ENCODE peak calls at places on chromosomes 13 and 19, in six cellular contexts. T is PC-3, D is GM23248, P is MM.1S, Z is HCT116, Q is Karpas-422. K is an unnamed sample. For H3K9me2, the result is how much of the 10 kb centered on the place peaks cover.

GRCh38 chr19:11204943-11205349 is 7.6 kb upstream of the KANK2 start:
- DNase-seq in Q (no peak), D (no peak), P (no peak), Z (no peak), T (peak), K (peak)

GRCh38 chr13:51475727-51476521 is 23.1 kb upstream of the INTS6 start:
- DNase-seq in D (peak), Z (no peak), T (peak), P (no peak), Q (no peak), K (no peak)

GRCh38 chr13:49859568-49859967 is 67.1 kb upstream of the KPNA3 start:
- DNase-seq in Z (peak), D (peak), P (no peak), T (peak), Q (no peak), K (no peak)

GRCh38 chr19:39052243-39052746 is 19.9 kb upstream of the FBXO27 start:
- DNase-seq in D (peak), T (peak), P (peak), Q (peak), Z (no peak), K (peak)

GRCh38 chr13:114115796-114116195 is 16.6 kb downstream of the RASA3 start:
- DNase-seq in Q (no peak), P (no peak), Z (no peak), D (no peak), T (no peak), K (no peak)

GRCh38 chr13:58855283-58855682 is 1223.7 kb downstream of the PCDH17 start:
- DNase-seq in P (no peak), T (peak), Q (no peak), Z (no peak), D (no peak), K (no peak)

GRCh38 chr19:39970424-39970673 is 616 bp upstream of the PSMC4 start:
- DNase-seq in P (no peak), Q (no peak), T (peak), Z (no peak), D (no peak), K (no peak)

GRCh38 chr19:43872547-43873336 is 45.6 kb downstream of the ZNF283 start:
- DNase-seq in T (peak), Q (no peak), D (no peak), P (no peak), Z (peak), K (no peak)

GRCh38 chr19:16897572-16898056 is 8.8 kb downstream of the F2RL3 start:
- DNase-seq in Z (no peak), Q (no peak), P (no peak), D (peak), T (no peak), K (no peak)

GRCh38 chr19:31408460-31409124 is 59.4 kb upstream of the TSHZ3 start:
- DNase-seq in T (peak), P (no peak), Q (no peak), Z (no peak), D (peak), K (no peak)
- H3K9me2 ChIP-seq in T (under half), P (under half), Q (under half), Z (under half), D (under half), K (under half)

DNA sequence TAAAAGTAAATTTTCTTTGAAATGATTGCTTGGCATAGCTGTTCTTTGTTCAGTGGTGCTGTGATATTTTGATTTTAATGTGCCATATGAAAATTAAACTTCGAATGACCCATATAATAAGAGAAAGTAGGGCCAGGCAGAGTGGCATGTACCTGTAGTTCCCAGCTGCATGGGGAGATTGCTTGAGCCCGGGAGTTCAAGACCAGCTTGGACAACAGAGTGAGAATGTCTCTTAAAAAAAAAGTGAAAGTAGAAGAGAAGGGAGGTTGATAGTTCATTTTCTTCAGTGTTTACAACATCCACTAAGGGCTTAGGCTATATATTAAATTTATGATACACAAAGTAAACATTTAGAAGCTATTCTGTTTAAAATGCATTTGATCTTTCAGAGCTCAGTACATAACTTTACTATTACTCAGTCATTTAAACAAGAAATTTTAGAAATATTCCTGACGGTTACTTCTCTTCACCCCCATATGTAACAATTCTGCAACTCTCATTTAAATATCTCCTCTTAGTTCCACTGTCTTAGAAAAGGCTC is 17.2 kb upstream of the RFC3 start:
- DNase-seq in Z (no peak), P (no peak), Q (peak), D (no peak), T (no peak), K (no peak)
- H2AFZ ChIP-seq in Z (peak), P (no peak), Q (no peak), D (peak), T (peak), K (peak)

DNA sequence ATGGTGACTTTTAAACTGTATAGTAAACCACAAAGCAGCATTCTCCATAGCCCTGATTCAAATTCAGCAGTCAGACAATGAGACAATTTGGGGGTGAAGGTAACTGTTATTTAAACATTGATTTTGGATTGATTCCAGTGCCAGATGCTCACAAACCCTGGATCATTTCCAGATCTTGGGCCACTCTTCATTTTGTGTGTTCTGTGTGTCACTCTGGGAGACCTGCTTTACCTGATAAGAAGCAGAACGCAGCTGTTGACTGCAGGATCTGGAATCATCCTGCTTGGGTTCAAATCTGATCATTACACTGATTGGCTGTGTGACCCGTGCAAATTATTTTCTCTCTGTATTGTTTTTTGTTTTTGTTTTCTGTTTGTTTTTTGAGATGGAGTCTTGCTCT is 4.0 kb upstream of the PCDH8 start:
- DNase-seq in P (no peak), Q (no peak), Z (no peak), D (no peak), T (no peak), K (peak)
- H3K9ac ChIP-seq in P (no peak), Q (no peak), Z (no peak), D (no peak), T (no peak), K (no peak)

GRCh38 chr13:35879111-35879510 is 252.1 kb downstream of the DCLK1 start:
- DNase-seq in Q (no peak), P (peak), Z (no peak), T (no peak), D (no peak), K (no peak)
- H3K9me2 ChIP-seq in Q (under half), P (under half), Z (under half), T (under half), D (under half), K (under half)

DNA sequence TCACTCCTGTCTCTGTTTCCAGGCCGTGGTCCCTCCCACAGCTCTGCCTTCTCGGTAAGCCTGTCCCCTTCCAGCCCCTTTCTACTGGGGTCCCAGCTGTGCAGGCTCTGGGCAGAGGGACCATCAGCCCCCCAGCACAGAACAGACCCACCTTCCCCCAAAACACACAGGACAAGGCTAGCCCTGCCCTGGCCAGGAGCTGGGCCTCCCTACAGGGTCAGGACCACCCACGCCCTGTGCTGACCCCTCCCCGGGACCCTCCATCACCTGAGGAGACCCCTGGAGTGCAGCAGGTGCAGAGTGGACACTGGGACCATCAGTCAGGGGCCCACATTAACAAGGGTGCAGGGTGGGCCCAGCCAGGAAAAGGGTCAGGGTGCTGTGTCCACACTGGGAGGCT is 13.9 kb downstream of the CEACAM3 start:
- DNase-seq in Z (no peak), D (no peak), T (no peak), P (no peak), Q (no peak), K (no peak)
- H2AFZ ChIP-seq in Z (no peak), D (no peak), T (no peak), P (no peak), Q (no peak), K (no peak)

GRCh38 chr19:1252818-1253513 is 4.6 kb downstream of the MIDN start:
- DNase-seq in Z (no peak), T (peak), D (peak), Q (peak), P (no peak), K (peak)

GRCh38 chr19:1252221-1252817 is 3.9 kb downstream of the MIDN start:
- DNase-seq in Q (peak), Z (no peak), T (peak), D (peak), P (no peak), K (peak)

GRCh38 chr19:1254081-1254527 is 5.7 kb downstream of the MIDN start:
- DNase-seq in T (no peak), P (no peak), Q (no peak), D (peak), Z (no peak), K (no peak)

GRCh38 chr19:1254530-1255185 is 6.3 kb downstream of the MIDN start:
- DNase-seq in D (peak), P (no peak), Q (no peak), Z (no peak), T (no peak), K (no peak)

DNA sequence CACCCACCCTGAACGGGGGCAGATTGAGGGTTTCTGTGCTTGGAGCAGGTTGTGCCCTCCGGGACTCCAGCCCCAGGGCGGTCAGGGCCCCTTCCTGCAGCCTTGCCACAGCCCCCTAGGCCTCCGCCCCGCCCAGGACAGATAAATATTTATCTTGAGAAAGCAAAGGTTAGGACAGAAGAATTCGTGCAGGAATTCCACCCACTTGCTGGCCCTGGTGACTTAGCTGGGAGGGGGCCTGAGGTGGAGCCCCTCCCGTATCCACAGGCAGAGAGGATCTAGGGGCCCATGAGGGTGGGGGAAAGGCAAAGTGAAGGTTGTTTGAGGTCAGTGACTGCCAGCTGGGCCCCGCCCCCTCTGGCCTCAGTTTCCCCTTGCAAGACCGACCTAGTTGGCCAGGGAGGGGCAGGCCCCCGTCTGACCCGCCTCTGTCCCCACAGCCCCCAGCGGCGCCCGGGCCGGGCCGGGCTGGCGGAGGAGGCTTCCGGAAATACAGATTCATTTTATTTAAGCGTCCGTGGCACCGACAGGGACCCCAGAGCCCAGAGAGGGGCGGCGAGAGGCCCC is 5.2 kb downstream of the MIDN start:
- DNase-seq in Q (no peak), D (peak), Z (no peak), P (no peak), T (peak), K (no peak)
- H3K9ac ChIP-seq in Q (peak), D (peak), Z (peak), P (no peak), T (peak), K (peak)

GRCh38 chr13:112027250-112027649 is 39.7 kb upstream of the SOX1 start:
- DNase-seq in D (no peak), P (no peak), Q (no peak), T (no peak), Z (no peak), K (no peak)
- H3K9me2 ChIP-seq in D (under half), P (under half), Q (under half), T (under half), Z (under half), K (under half)

GRCh38 chr19:4402171-4403004 is at the start of gene CHAF1A:
- DNase-seq in T (peak), D (peak), Q (peak), P (peak), Z (peak), K (peak)

GRCh38 chr19:4403005-4403761 is 743 bp downstream of the CHAF1A start:
- DNase-seq in P (peak), Q (peak), Z (no peak), T (peak), D (peak), K (no peak)

GRCh38 chr19:4409123-4409933 is 6.9 kb downstream of the CHAF1A start:
- DNase-seq in Q (no peak), P (no peak), Z (no peak), T (no peak), D (no peak), K (no peak)

GRCh38 chr19:4406626-4407025 is 4.2 kb downstream of the CHAF1A start:
- DNase-seq in P (no peak), Z (no peak), T (no peak), D (no peak), Q (no peak), K (no peak)

GRCh38 chr19:4405977-4406376 is 3.5 kb downstream of the CHAF1A start:
- DNase-seq in D (no peak), P (no peak), Q (no peak), Z (no peak), T (no peak), K (no peak)
- H2AFZ ChIP-seq in D (no peak), P (no peak), Q (no peak), Z (no peak), T (no peak), K (no peak)

DNA sequence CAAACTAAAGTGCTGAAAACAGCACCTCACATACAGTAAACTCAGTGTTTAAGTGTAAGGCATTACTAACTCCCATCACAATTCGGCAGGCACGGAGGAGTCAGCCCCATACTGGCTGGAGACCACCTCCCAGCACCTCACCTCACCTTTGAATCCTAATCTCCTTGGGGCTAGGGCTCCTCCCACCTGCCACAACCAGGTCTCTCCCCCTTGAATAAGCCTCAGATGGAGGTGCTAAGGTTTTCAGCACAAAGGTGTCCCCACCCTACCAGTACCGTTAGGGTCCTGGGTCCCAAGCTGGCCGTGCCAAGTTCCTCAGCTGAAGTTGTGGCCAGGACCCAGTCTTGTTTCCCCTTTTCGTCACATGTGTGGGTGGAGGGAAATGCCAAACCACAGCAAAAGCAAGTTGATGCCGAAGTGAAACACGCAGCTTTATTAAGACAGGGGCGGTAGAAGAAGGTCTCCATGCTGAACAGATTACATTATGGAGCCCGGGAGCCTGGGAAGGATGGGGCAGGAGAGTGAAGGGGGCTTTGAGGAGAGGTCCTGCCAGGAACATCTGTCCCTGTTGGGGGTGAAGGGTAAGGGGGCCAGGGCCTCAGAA is at the start of gene IGFLR1:
- DNase-seq in Q (peak), D (no peak), P (peak), Z (no peak), T (no peak), K (no peak)
- H3K9ac ChIP-seq in Q (peak), D (no peak), P (peak), Z (no peak), T (no peak), K (no peak)

K was measured in SK-N-SH.